ENCODE peak calls at places on chromosomes 16 and 17, in five cellular contexts. I is A549; W is neural crest cell; O is activated CD4-positive, CD25-positive, alpha-beta regulatory T cell treated with anti-CD3 and anti-CD28 coated beads, Interleukin-2, amount 50 U/mL, for 16 hours; X is brain pericyte. P is an unnamed sample.

GRCh38 chr16:457732-458400 is 32.4 kb downstream of the RAB11FIP3 start:
- DNase-seq in I (no peak), X (no peak), O (no peak), W (no peak), P (no peak)

GRCh38 chr17:79201119-79201518 is 126.5 kb downstream of the ENGASE start:
- DNase-seq in W (no peak), I (no peak), O (no peak), X (no peak), P (no peak)

GRCh38 chr16:81723098-81723723 is 55.9 kb upstream of the PLCG2 start:
- DNase-seq in O (peak), X (peak), I (peak), W (peak), P (peak)

GRCh38 chr16:3952342-3953131 is 72.0 kb upstream of the CREBBP start:
- DNase-seq in O (no peak), W (no peak), X (no peak), I (no peak), P (no peak)

GRCh38 chr16:84785843-84786538 is 33.8 kb upstream of the CRISPLD2 start:
- DNase-seq in I (no peak), X (no peak), W (no peak), O (no peak), P (no peak)

GRCh38 chr17:30393911-30394867 is 15.5 kb downstream of the CPD start:
- DNase-seq in W (no peak), O (no peak), I (no peak), X (no peak), P (no peak)

GRCh38 chr17:75325827-75326586 is 36.8 kb upstream of the SLC25A19 start:
- DNase-seq in W (no peak), X (no peak), I (no peak), O (no peak), P (no peak)

GRCh38 chr16:81688182-81688581 is 90.9 kb upstream of the PLCG2 start:
- DNase-seq in I (no peak), X (no peak), W (no peak), O (no peak), P (no peak)

GRCh38 chr17:17792551-17793377 is 44.0 kb downstream of the SREBF1 start:
- DNase-seq in I (no peak), W (no peak), O (no peak), X (no peak), P (no peak)

GRCh38 chr17:2580641-2581040 is 12.8 kb upstream of the PAFAH1B1 start:
- DNase-seq in O (no peak), I (no peak), X (no peak), W (no peak), P (no peak)

GRCh38 chr16:49834496-49835009 is 21.4 kb downstream of the ZNF423 start:
- DNase-seq in W (no peak), O (no peak), I (no peak), X (peak), P (no peak)

GRCh38 chr16:49281843-49282642 is 405 bp upstream of the CBLN1 start:
- DNase-seq in W (peak), I (peak), O (no peak), X (no peak), P (peak)

GRCh38 chr16:9134306-9134705 is 42.9 kb downstream of the HAPSTR1 start:
- DNase-seq in X (no peak), O (no peak), I (no peak), W (no peak), P (no peak)